ENCODE peak calls at places on chromosome 22, in six cellular contexts. One of them, this sample, is unnamed.

GRCh38 chr22:21947040-21948014 is 5.3 kb downstream of the PPM1F start:
- DNase-seq in amniotic epithelial cell: peak; percentile 64
- DNase-seq in NCI-H510A treated with DMSO at 0.1 percent for 48 hours: no peak
- DNase-seq in mesenteric fat pad: no peak
- DNase-seq in foreskin melanocyte: no peak
- DNase-seq in lower lobe of right lung: no peak
- DNase-seq in this sample: peak; percentile 23

GRCh38 chr22:42310301-42310981 is 40.0 kb upstream of the TCF20 start:
- DNase-seq in amniotic epithelial cell: no peak
- DNase-seq in NCI-H510A treated with DMSO at 0.1 percent for 48 hours: no peak
- DNase-seq in mesenteric fat pad: no peak
- DNase-seq in foreskin melanocyte: peak; percentile 60
- DNase-seq in lower lobe of right lung: no peak
- DNase-seq in this sample: no peak

GRCh38 chr22:43011079-43011478 is 3.9 kb downstream of the PACSIN2 start:
- DNase-seq in amniotic epithelial cell: peak; percentile 66
- DNase-seq in NCI-H510A treated with DMSO at 0.1 percent for 48 hours: no peak
- DNase-seq in mesenteric fat pad: no peak
- DNase-seq in foreskin melanocyte: no peak
- DNase-seq in lower lobe of right lung: peak; percentile 7
- DNase-seq in this sample: no peak

GRCh38 chr22:21754523-21755128 is 19.0 kb upstream of the YPEL1 start:
- DNase-seq in amniotic epithelial cell: no peak
- DNase-seq in NCI-H510A treated with DMSO at 0.1 percent for 48 hours: no peak
- DNase-seq in mesenteric fat pad: no peak
- DNase-seq in foreskin melanocyte: no peak
- DNase-seq in lower lobe of right lung: no peak
- DNase-seq in this sample: no peak

GRCh38 chr22:46848227-46848626 is 85.8 kb downstream of the TBC1D22A start:
- DNase-seq in amniotic epithelial cell: peak; percentile 65
- DNase-seq in NCI-H510A treated with DMSO at 0.1 percent for 48 hours: no peak
- DNase-seq in mesenteric fat pad: no peak
- DNase-seq in foreskin melanocyte: no peak
- DNase-seq in lower lobe of right lung: no peak
- DNase-seq in this sample: no peak

GRCh38 chr22:22013559-22014284 is 31.1 kb upstream of the TOP3B start:
- DNase-seq in amniotic epithelial cell: no peak
- DNase-seq in NCI-H510A treated with DMSO at 0.1 percent for 48 hours: no peak
- DNase-seq in mesenteric fat pad: no peak
- DNase-seq in foreskin melanocyte: no peak
- DNase-seq in lower lobe of right lung: no peak
- DNase-seq in this sample: no peak

GRCh38 chr22:28759861-28760560 is 12.5 kb upstream of the CCDC117 start:
- DNase-seq in amniotic epithelial cell: peak; percentile 65
- DNase-seq in NCI-H510A treated with DMSO at 0.1 percent for 48 hours: peak; percentile 44
- DNase-seq in mesenteric fat pad: no peak
- DNase-seq in foreskin melanocyte: no peak
- DNase-seq in lower lobe of right lung: no peak
- DNase-seq in this sample: no peak

GRCh38 chr22:31891366-31892079 is 52.8 kb upstream of the YWHAH start:
- DNase-seq in amniotic epithelial cell: peak; percentile 74
- DNase-seq in NCI-H510A treated with DMSO at 0.1 percent for 48 hours: peak; percentile 1
- DNase-seq in mesenteric fat pad: no peak
- DNase-seq in foreskin melanocyte: no peak
- DNase-seq in lower lobe of right lung: no peak
- DNase-seq in this sample: peak; percentile 16

GRCh38 chr22:32480238-32480637 is 5.6 kb downstream of the FBXO7 start:
- DNase-seq in amniotic epithelial cell: no peak
- DNase-seq in NCI-H510A treated with DMSO at 0.1 percent for 48 hours: no peak
- DNase-seq in mesenteric fat pad: no peak
- DNase-seq in foreskin melanocyte: no peak
- DNase-seq in lower lobe of right lung: no peak
- DNase-seq in this sample: no peak

GRCh38 chr22:18987765-18988164 is 51.7 kb upstream of the PRODH start:
- DNase-seq in amniotic epithelial cell: peak; percentile 11
- DNase-seq in NCI-H510A treated with DMSO at 0.1 percent for 48 hours: no peak
- DNase-seq in mesenteric fat pad: no peak
- DNase-seq in foreskin melanocyte: no peak
- DNase-seq in lower lobe of right lung: no peak
- DNase-seq in this sample: no peak

GRCh38 chr22:38863531-38864131 is 8.4 kb downstream of the CBX6 start:
- DNase-seq in amniotic epithelial cell: no peak
- DNase-seq in NCI-H510A treated with DMSO at 0.1 percent for 48 hours: no peak
- DNase-seq in mesenteric fat pad: no peak
- DNase-seq in foreskin melanocyte: no peak
- DNase-seq in lower lobe of right lung: peak; percentile 36
- DNase-seq in this sample: no peak

GRCh38 chr22:48084041-48084748 is 1321.7 kb downstream of the TBC1D22A start:
- DNase-seq in amniotic epithelial cell: no peak
- DNase-seq in NCI-H510A treated with DMSO at 0.1 percent for 48 hours: no peak
- DNase-seq in mesenteric fat pad: no peak
- DNase-seq in foreskin melanocyte: no peak
- DNase-seq in lower lobe of right lung: no peak
- DNase-seq in this sample: no peak

GRCh38 chr22:19801340-19802000 is 40.9 kb downstream of the TBX1 start:
- DNase-seq in amniotic epithelial cell: no peak
- DNase-seq in NCI-H510A treated with DMSO at 0.1 percent for 48 hours: no peak
- DNase-seq in mesenteric fat pad: no peak
- DNase-seq in foreskin melanocyte: no peak
- DNase-seq in lower lobe of right lung: peak; percentile 27
- DNase-seq in this sample: peak; percentile 28

GRCh38 chr22:46073683-46074504 is 76.4 kb upstream of the PPARA start:
- DNase-seq in amniotic epithelial cell: peak; percentile 31
- DNase-seq in NCI-H510A treated with DMSO at 0.1 percent for 48 hours: no peak
- DNase-seq in mesenteric fat pad: peak; percentile 88
- DNase-seq in foreskin melanocyte: no peak
- DNase-seq in lower lobe of right lung: peak; percentile 53
- DNase-seq in this sample: no peak

GRCh38 chr22:32793604-32794003 is 7.9 kb upstream of the TIMP3 start:
- DNase-seq in amniotic epithelial cell: peak; percentile 11
- DNase-seq in NCI-H510A treated with DMSO at 0.1 percent for 48 hours: no peak
- DNase-seq in mesenteric fat pad: no peak
- DNase-seq in foreskin melanocyte: no peak
- DNase-seq in lower lobe of right lung: no peak
- DNase-seq in this sample: no peak

GRCh38 chr22:22344430-22344829 is 99.8 kb downstream of the VPREB1 start:
- DNase-seq in amniotic epithelial cell: no peak
- DNase-seq in NCI-H510A treated with DMSO at 0.1 percent for 48 hours: no peak
- DNase-seq in mesenteric fat pad: no peak
- DNase-seq in foreskin melanocyte: no peak
- DNase-seq in lower lobe of right lung: no peak
- DNase-seq in this sample: no peak

GRCh38 chr22:40116496-40117200 is 61.1 kb upstream of the TNRC6B start:
- DNase-seq in amniotic epithelial cell: no peak
- DNase-seq in NCI-H510A treated with DMSO at 0.1 percent for 48 hours: no peak
- DNase-seq in mesenteric fat pad: no peak
- DNase-seq in foreskin melanocyte: no peak
- DNase-seq in lower lobe of right lung: no peak
- DNase-seq in this sample: no peak

GRCh38 chr22:17788528-17789378 is 14.5 kb upstream of the BID start:
- DNase-seq in amniotic epithelial cell: no peak
- DNase-seq in NCI-H510A treated with DMSO at 0.1 percent for 48 hours: no peak
- DNase-seq in mesenteric fat pad: no peak
- DNase-seq in foreskin melanocyte: no peak
- DNase-seq in lower lobe of right lung: no peak
- DNase-seq in this sample: no peak

GRCh38 chr22:47039356-47039755 is 276.9 kb downstream of the TBC1D22A start:
- DNase-seq in amniotic epithelial cell: no peak
- DNase-seq in NCI-H510A treated with DMSO at 0.1 percent for 48 hours: no peak
- DNase-seq in mesenteric fat pad: no peak
- DNase-seq in foreskin melanocyte: no peak
- DNase-seq in lower lobe of right lung: no peak
- DNase-seq in this sample: no peak

GRCh38 chr22:22558972-22559603 is at the start of gene PRAME:
- DNase-seq in amniotic epithelial cell: peak; percentile 39
- DNase-seq in NCI-H510A treated with DMSO at 0.1 percent for 48 hours: peak; percentile 72
- DNase-seq in mesenteric fat pad: no peak
- DNase-seq in foreskin melanocyte: no peak
- DNase-seq in lower lobe of right lung: peak; percentile 75
- DNase-seq in this sample: no peak

GRCh38 chr22:27998511-27999410 is 79.7 kb upstream of the PITPNB start:
- DNase-seq in amniotic epithelial cell: no peak
- DNase-seq in NCI-H510A treated with DMSO at 0.1 percent for 48 hours: no peak
- DNase-seq in mesenteric fat pad: no peak
- DNase-seq in foreskin melanocyte: no peak
- DNase-seq in lower lobe of right lung: peak; percentile 40
- DNase-seq in this sample: no peak

GRCh38 chr22:49810363-49811013 is 17.2 kb downstream of the BRD1 start:
- DNase-seq in amniotic epithelial cell: peak; percentile 19
- DNase-seq in NCI-H510A treated with DMSO at 0.1 percent for 48 hours: no peak
- DNase-seq in mesenteric fat pad: no peak
- DNase-seq in foreskin melanocyte: peak; percentile 48
- DNase-seq in lower lobe of right lung: peak; percentile 18
- DNase-seq in this sample: no peak

GRCh38 chr22:43378011-43378704 is 33.7 kb upstream of the MPPED1 start:
- DNase-seq in amniotic epithelial cell: peak; percentile 72
- DNase-seq in NCI-H510A treated with DMSO at 0.1 percent for 48 hours: peak; percentile 29
- DNase-seq in mesenteric fat pad: no peak
- DNase-seq in foreskin melanocyte: peak; percentile 7
- DNase-seq in lower lobe of right lung: peak; percentile 1
- DNase-seq in this sample: no peak

GRCh38 chr22:49203863-49204598 is 623.6 kb downstream of the BRD1 start:
- DNase-seq in amniotic epithelial cell: no peak
- DNase-seq in NCI-H510A treated with DMSO at 0.1 percent for 48 hours: no peak
- DNase-seq in mesenteric fat pad: peak; percentile 83
- DNase-seq in foreskin melanocyte: no peak
- DNase-seq in lower lobe of right lung: no peak
- DNase-seq in this sample: no peak

GRCh38 chr22:39236321-39237275 is 8.2 kb downstream of the PDGFB start:
- DNase-seq in amniotic epithelial cell: no peak
- DNase-seq in NCI-H510A treated with DMSO at 0.1 percent for 48 hours: peak; percentile 47
- DNase-seq in mesenteric fat pad: no peak
- DNase-seq in foreskin melanocyte: no peak
- DNase-seq in lower lobe of right lung: peak; percentile 51
- DNase-seq in this sample: no peak

GRCh38 chr22:32619614-32620426 is 145.2 kb downstream of the FBXO7 start:
- DNase-seq in amniotic epithelial cell: peak; percentile 73
- DNase-seq in NCI-H510A treated with DMSO at 0.1 percent for 48 hours: no peak
- DNase-seq in mesenteric fat pad: no peak
- DNase-seq in foreskin melanocyte: no peak
- DNase-seq in lower lobe of right lung: no peak
- DNase-seq in this sample: peak; percentile 24

GRCh38 chr22:38135133-38135706 is 24.7 kb upstream of the BAIAP2L2 start:
- DNase-seq in amniotic epithelial cell: peak; percentile 75
- DNase-seq in NCI-H510A treated with DMSO at 0.1 percent for 48 hours: no peak
- DNase-seq in mesenteric fat pad: no peak
- DNase-seq in foreskin melanocyte: peak; percentile 73
- DNase-seq in lower lobe of right lung: no peak
- DNase-seq in this sample: peak; percentile 38